ENCODE peak calls at places on chromosomes 7 and 10, in six cellular contexts. K is kidney, W is WTC11, F is tibial nerve, A is left ventricle myocardium inferior, H is Kasumi-1. G is an unnamed sample.

GRCh38 chr7:112449353-112449752 is 907 bp upstream of the IFRD1 start:
- DNase-seq in K (no peak), W (no peak), F (no peak), A (no peak), H (no peak), G (peak)

GRCh38 chr7:95324396-95324795 is at the start of gene PON1:
- DNase-seq in K (no peak), W (peak), F (no peak), A (no peak), H (no peak), G (no peak)

GRCh38 chr7:150685219-150686029 is at the start of gene GIMAP2:
- DNase-seq in K (no peak), W (no peak), F (no peak), A (no peak), H (peak), G (no peak)

GRCh38 chr10:96910488-96911395 is 78.6 kb downstream of the LCOR start:
- DNase-seq in K (no peak), W (no peak), F (no peak), A (no peak), H (peak), G (no peak)

GRCh38 chr7:30251708-30252329 is 32.6 kb upstream of the ZNRF2 start:
- DNase-seq in K (no peak), W (no peak), F (no peak), A (no peak), H (no peak), G (no peak)

GRCh38 chr7:98281757-98282652 is 519 bp downstream of the BRI3 start:
- DNase-seq in K (peak), W (no peak), F (peak), A (no peak), H (no peak), G (no peak)

GRCh38 chr10:70480254-70480861 is 1.8 kb downstream of the PALD1 start:
- DNase-seq in K (no peak), W (no peak), F (no peak), A (no peak), H (peak), G (no peak)

GRCh38 chr10:93775330-93775729 is 17.6 kb downstream of the LGI1 start:
- DNase-seq in K (no peak), W (no peak), F (no peak), A (no peak), H (no peak), G (no peak)

GRCh38 chr7:77426052-77426404 is 9.9 kb upstream of the GSAP start:
- DNase-seq in K (no peak), W (no peak), F (no peak), A (no peak), H (no peak), G (no peak)

GRCh38 chr7:134920026-134920758 is 66.1 kb upstream of the AGBL3 start:
- DNase-seq in K (no peak), W (no peak), F (no peak), A (no peak), H (no peak), G (no peak)

GRCh38 chr7:99791667-99792356 is 7.8 kb upstream of the CYP3A4 start:
- DNase-seq in K (no peak), W (no peak), F (no peak), A (no peak), H (no peak), G (no peak)

GRCh38 chr7:128876586-128876977 is 13.9 kb downstream of the ATP6V1F start:
- DNase-seq in K (peak), W (no peak), F (no peak), A (peak), H (no peak), G (no peak)

GRCh38 chr10:133453516-133454203 is at the start of gene SCART1:
- DNase-seq in K (peak), W (no peak), F (no peak), A (no peak), H (no peak), G (no peak)

GRCh38 chr7:137590071-137590470 is 246.5 kb upstream of the PTN start:
- DNase-seq in K (no peak), W (no peak), F (no peak), A (no peak), H (no peak), G (no peak)

GRCh38 chr7:80244206-80244956 is 109.8 kb downstream of the GNAI1 start:
- DNase-seq in K (no peak), W (no peak), F (no peak), A (no peak), H (no peak), G (no peak)

GRCh38 chr7:148262721-148263229 is 327.8 kb upstream of the C7orf33 start:
- DNase-seq in K (peak), W (peak), F (peak), A (peak), H (peak), G (peak)

GRCh38 chr7:73827568-73828106 is 3.2 kb upstream of the CLDN4 start:
- DNase-seq in K (peak), W (peak), F (no peak), A (no peak), H (no peak), G (peak)

GRCh38 chr10:57008189-57008588 is 647.1 kb upstream of the ZWINT start:
- DNase-seq in K (no peak), W (no peak), F (no peak), A (no peak), H (no peak), G (no peak)

GRCh38 chr10:72310241-72310633 is 36.5 kb downstream of the DDIT4 start:
- DNase-seq in K (peak), W (no peak), F (no peak), A (no peak), H (no peak), G (peak)

GRCh38 chr10:77164616-77165311 is 472.8 kb downstream of the KCNMA1 start:
- DNase-seq in K (no peak), W (no peak), F (no peak), A (no peak), H (no peak), G (no peak)

GRCh38 chr7:27151945-27152815 is at the start of gene HOXA3:
- DNase-seq in K (peak), W (peak), F (no peak), A (peak), H (no peak), G (peak)

GRCh38 chr7:47180268-47180826 is 401.6 kb downstream of the TNS3 start:
- DNase-seq in K (no peak), W (peak), F (peak), A (peak), H (peak), G (no peak)

GRCh38 chr7:94483843-94484242 is 25.8 kb upstream of the CASD1 start:
- DNase-seq in K (no peak), W (no peak), F (no peak), A (no peak), H (no peak), G (no peak)

GRCh38 chr10:132134541-132135397 is 52.0 kb upstream of the DPYSL4 start:
- DNase-seq in K (peak), W (no peak), F (no peak), A (peak), H (no peak), G (no peak)

GRCh38 chr7:128697301-128697905 is 25.3 kb downstream of the GARIN1A start:
- DNase-seq in K (peak), W (peak), F (no peak), A (peak), H (peak), G (peak)

GRCh38 chr7:115748123-115748738 is 282.3 kb downstream of the TFEC start:
- DNase-seq in K (no peak), W (no peak), F (no peak), A (no peak), H (no peak), G (no peak)

GRCh38 chr10:12819071-12819470 is 182.4 kb downstream of the CCDC3 start:
- DNase-seq in K (no peak), W (no peak), F (no peak), A (no peak), H (no peak), G (no peak)

GRCh38 chr10:48467669-48468068 is 137.2 kb downstream of the ARHGAP22 start:
- DNase-seq in K (no peak), W (no peak), F (no peak), A (no peak), H (no peak), G (no peak)

GRCh38 chr7:45980181-45980905 is 59.3 kb upstream of the IGFBP3 start:
- DNase-seq in K (no peak), W (no peak), F (no peak), A (no peak), H (no peak), G (no peak)

GRCh38 chr7:33982425-33982786 is 77.1 kb downstream of the BMPER start:
- DNase-seq in K (no peak), W (no peak), F (no peak), A (no peak), H (no peak), G (no peak)

GRCh38 chr10:116796910-116797513 is 52.3 kb upstream of the ENO4 start:
- DNase-seq in K (peak), W (peak), F (peak), A (peak), H (peak), G (peak)

GRCh38 chr7:142177869-142178268 is 66.4 kb downstream of the MGAM2 start:
- DNase-seq in K (no peak), W (no peak), F (no peak), A (no peak), H (no peak), G (no peak)

GRCh38 chr10:51314079-51314835 is 240.0 kb downstream of the PRKG1 start:
- DNase-seq in K (no peak), W (no peak), F (no peak), A (no peak), H (no peak), G (no peak)

GRCh38 chr10:9243861-9244515 is 1189.5 kb downstream of the GATA3 start:
- DNase-seq in K (no peak), W (no peak), F (no peak), A (no peak), H (no peak), G (no peak)

GRCh38 chr10:78856421-78856820 is 212.3 kb upstream of the ZMIZ1 start:
- DNase-seq in K (peak), W (no peak), F (no peak), A (peak), H (no peak), G (peak)

GRCh38 chr7:32937344-32938174 is 19.7 kb upstream of the FKBP9 start:
- DNase-seq in K (no peak), W (no peak), F (no peak), A (peak), H (no peak), G (peak)

GRCh38 chr10:111990734-111991133 is 192.8 kb downstream of the GPAM start:
- DNase-seq in K (no peak), W (peak), F (no peak), A (no peak), H (no peak), G (no peak)